ENCODE peak calls at places on chromosomes 4 and X, in eight cellular contexts. One of them, this sample, is unnamed. For H3K36me3 and H3K27me3, the result is how much of the 10 kb centered on the place peaks cover.

GRCh38 chrX:66053414-66053813 is 13.5 kb upstream of the VSIG4 start:
- DNase-seq in H1: no peak
- DNase-seq in sigmoid colon: no peak
- DNase-seq in IMR-90: no peak
- DNase-seq in psoas muscle: no peak
- DNase-seq in adrenal gland: no peak
- DNase-seq in tibial artery: no peak
- DNase-seq in CD8-positive, alpha-beta memory T cell: no peak
- DNase-seq in this sample: no peak

GRCh38 chr4:131339137-131339536 is 1810.0 kb upstream of the PCDH10 start:
- DNase-seq in IMR-90: no peak
- DNase-seq in adrenal gland: no peak
- DNase-seq in tibial artery: no peak
- DNase-seq in sigmoid colon: no peak
- DNase-seq in CD8-positive, alpha-beta memory T cell: no peak
- DNase-seq in psoas muscle: no peak
- DNase-seq in H1: no peak
- DNase-seq in this sample: no peak

GRCh38 chr4:184473515-184474260 is 662 bp downstream of the IRF2 start:
- DNase-seq in CD8-positive, alpha-beta memory T cell: peak
- DNase-seq in H1: peak
- DNase-seq in adrenal gland: peak
- DNase-seq in sigmoid colon: no peak
- DNase-seq in psoas muscle: peak
- DNase-seq in IMR-90: peak
- DNase-seq in tibial artery: no peak
- DNase-seq in this sample: no peak

GRCh38 chr4:101784957-101785356 is 5.6 kb upstream of the BANK1 start:
- DNase-seq in tibial artery: no peak
- DNase-seq in H1: no peak
- DNase-seq in adrenal gland: no peak
- DNase-seq in psoas muscle: no peak
- DNase-seq in IMR-90: no peak
- DNase-seq in CD8-positive, alpha-beta memory T cell: no peak
- DNase-seq in sigmoid colon: no peak
- DNase-seq in this sample: no peak

GRCh38 chrX:13373027-13373806 is 53.4 kb upstream of the ATXN3L start:
- DNase-seq in psoas muscle: no peak
- DNase-seq in H1: no peak
- DNase-seq in sigmoid colon: no peak
- DNase-seq in IMR-90: peak
- DNase-seq in tibial artery: no peak
- DNase-seq in CD8-positive, alpha-beta memory T cell: no peak
- DNase-seq in adrenal gland: no peak
- DNase-seq in this sample: no peak

GRCh38 chr4:147407261-147408045 is 73.4 kb upstream of the EDNRA start:
- DNase-seq in IMR-90: no peak
- DNase-seq in psoas muscle: no peak
- DNase-seq in adrenal gland: no peak
- DNase-seq in sigmoid colon: no peak
- DNase-seq in tibial artery: no peak
- DNase-seq in CD8-positive, alpha-beta memory T cell: no peak
- DNase-seq in H1: peak
- DNase-seq in this sample: no peak

GRCh38 chrX:18769812-18770573 is 62.5 kb downstream of the PPEF1 start:
- DNase-seq in H1: no peak
- DNase-seq in CD8-positive, alpha-beta memory T cell: no peak
- DNase-seq in tibial artery: no peak
- DNase-seq in psoas muscle: no peak
- DNase-seq in IMR-90: no peak
- DNase-seq in adrenal gland: no peak
- DNase-seq in sigmoid colon: no peak
- DNase-seq in this sample: no peak

GRCh38 chrX:1598876-1599790 is 7.7 kb downstream of the AKAP17A start:
- DNase-seq in IMR-90: no peak
- DNase-seq in psoas muscle: no peak
- DNase-seq in adrenal gland: peak
- DNase-seq in sigmoid colon: no peak
- DNase-seq in tibial artery: no peak
- DNase-seq in CD8-positive, alpha-beta memory T cell: no peak
- DNase-seq in H1: peak
- DNase-seq in this sample: peak

GRCh38 chr4:169397762-169398161 is 127.0 kb upstream of the SH3RF1 start:
- DNase-seq in psoas muscle: no peak
- DNase-seq in CD8-positive, alpha-beta memory T cell: no peak
- DNase-seq in H1: no peak
- DNase-seq in IMR-90: peak
- DNase-seq in sigmoid colon: no peak
- DNase-seq in tibial artery: no peak
- DNase-seq in adrenal gland: no peak
- DNase-seq in this sample: no peak

GRCh38 chr4:761739-762138 is 56.1 kb downstream of the PCGF3 start:
- DNase-seq in IMR-90: no peak
- DNase-seq in tibial artery: no peak
- DNase-seq in psoas muscle: peak
- DNase-seq in adrenal gland: no peak
- DNase-seq in H1: no peak
- DNase-seq in sigmoid colon: no peak
- DNase-seq in CD8-positive, alpha-beta memory T cell: no peak
- DNase-seq in this sample: no peak

GRCh38 chr4:147793569-147793968 is 61.7 kb downstream of the ARHGAP10 start:
- DNase-seq in sigmoid colon: no peak
- DNase-seq in CD8-positive, alpha-beta memory T cell: no peak
- DNase-seq in adrenal gland: no peak
- DNase-seq in psoas muscle: no peak
- DNase-seq in tibial artery: no peak
- DNase-seq in IMR-90: peak
- DNase-seq in H1: no peak
- DNase-seq in this sample: no peak

DNA sequence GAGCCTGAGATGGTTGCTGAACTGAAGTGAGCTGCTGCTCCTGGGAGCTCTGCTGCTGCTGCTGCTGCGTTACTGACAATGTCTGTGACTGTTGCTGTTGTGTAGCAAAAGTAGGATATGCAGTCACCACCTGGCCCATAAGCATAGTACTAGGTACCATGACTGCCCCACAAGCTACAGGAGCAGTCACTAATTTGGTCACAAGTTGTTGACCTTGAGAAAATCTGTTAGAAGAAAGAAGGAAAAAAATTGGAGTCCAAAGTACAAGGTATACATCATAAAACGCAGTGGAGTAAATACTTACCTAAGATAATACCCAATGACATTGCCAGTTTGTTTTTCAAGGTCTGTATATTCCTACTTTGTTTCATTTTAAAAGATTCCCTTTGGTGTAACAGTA is 42.6 kb downstream of the TMEM165 start:
- DNase-seq in adrenal gland: no peak
- DNase-seq in IMR-90: no peak
- DNase-seq in CD8-positive, alpha-beta memory T cell: no peak
- DNase-seq in tibial artery: no peak
- DNase-seq in sigmoid colon: no peak
- DNase-seq in psoas muscle: no peak
- DNase-seq in H1: no peak
- DNase-seq in this sample: no peak
- H3K36me3 ChIP-seq in adrenal gland: half or more
- H3K36me3 ChIP-seq in IMR-90: under half
- H3K36me3 ChIP-seq in CD8-positive, alpha-beta memory T cell: under half
- H3K36me3 ChIP-seq in tibial artery: half or more
- H3K36me3 ChIP-seq in sigmoid colon: under half
- H3K36me3 ChIP-seq in psoas muscle: under half
- H3K36me3 ChIP-seq in H1: under half
- H3K36me3 ChIP-seq in this sample: half or more

GRCh38 chrX:104254442-104255115 is at the start of gene ESX1:
- DNase-seq in sigmoid colon: no peak
- DNase-seq in tibial artery: no peak
- DNase-seq in H1: peak
- DNase-seq in CD8-positive, alpha-beta memory T cell: no peak
- DNase-seq in psoas muscle: no peak
- DNase-seq in IMR-90: no peak
- DNase-seq in adrenal gland: no peak
- DNase-seq in this sample: no peak
- H3K27me3 ChIP-seq in sigmoid colon: under half
- H3K27me3 ChIP-seq in tibial artery: under half
- H3K27me3 ChIP-seq in H1: half or more
- H3K27me3 ChIP-seq in CD8-positive, alpha-beta memory T cell: under half
- H3K27me3 ChIP-seq in psoas muscle: under half
- H3K27me3 ChIP-seq in IMR-90: under half
- H3K27me3 ChIP-seq in adrenal gland: half or more
- H3K27me3 ChIP-seq in this sample: under half

GRCh38 chr4:53646792-53647191 is 55.5 kb upstream of the LNX1 start:
- DNase-seq in H1: no peak
- DNase-seq in adrenal gland: peak
- DNase-seq in IMR-90: no peak
- DNase-seq in psoas muscle: no peak
- DNase-seq in sigmoid colon: no peak
- DNase-seq in CD8-positive, alpha-beta memory T cell: no peak
- DNase-seq in tibial artery: no peak
- DNase-seq in this sample: peak

GRCh38 chr4:53645108-53645507 is 53.8 kb upstream of the LNX1 start:
- DNase-seq in CD8-positive, alpha-beta memory T cell: no peak
- DNase-seq in H1: no peak
- DNase-seq in IMR-90: no peak
- DNase-seq in psoas muscle: no peak
- DNase-seq in adrenal gland: no peak
- DNase-seq in tibial artery: no peak
- DNase-seq in sigmoid colon: no peak
- DNase-seq in this sample: no peak

GRCh38 chr4:53647547-53647946 is 56.3 kb upstream of the LNX1 start:
- DNase-seq in sigmoid colon: no peak
- DNase-seq in CD8-positive, alpha-beta memory T cell: no peak
- DNase-seq in psoas muscle: no peak
- DNase-seq in H1: no peak
- DNase-seq in tibial artery: no peak
- DNase-seq in adrenal gland: no peak
- DNase-seq in IMR-90: no peak
- DNase-seq in this sample: no peak

GRCh38 chr4:53640576-53641459 is 49.5 kb upstream of the LNX1 start:
- DNase-seq in sigmoid colon: no peak
- DNase-seq in H1: no peak
- DNase-seq in IMR-90: no peak
- DNase-seq in CD8-positive, alpha-beta memory T cell: no peak
- DNase-seq in adrenal gland: no peak
- DNase-seq in tibial artery: no peak
- DNase-seq in psoas muscle: no peak
- DNase-seq in this sample: no peak

GRCh38 chr4:53644607-53645006 is 53.3 kb upstream of the LNX1 start:
- DNase-seq in tibial artery: no peak
- DNase-seq in adrenal gland: no peak
- DNase-seq in psoas muscle: no peak
- DNase-seq in sigmoid colon: no peak
- DNase-seq in CD8-positive, alpha-beta memory T cell: no peak
- DNase-seq in H1: no peak
- DNase-seq in IMR-90: no peak
- DNase-seq in this sample: no peak
- H3K27ac ChIP-seq in tibial artery: no peak
- H3K27ac ChIP-seq in adrenal gland: no peak
- H3K27ac ChIP-seq in psoas muscle: no peak
- H3K27ac ChIP-seq in sigmoid colon: no peak
- H3K27ac ChIP-seq in CD8-positive, alpha-beta memory T cell: no peak
- H3K27ac ChIP-seq in H1: no peak
- H3K27ac ChIP-seq in IMR-90: no peak
- H3K27ac ChIP-seq in this sample: no peak

DNA sequence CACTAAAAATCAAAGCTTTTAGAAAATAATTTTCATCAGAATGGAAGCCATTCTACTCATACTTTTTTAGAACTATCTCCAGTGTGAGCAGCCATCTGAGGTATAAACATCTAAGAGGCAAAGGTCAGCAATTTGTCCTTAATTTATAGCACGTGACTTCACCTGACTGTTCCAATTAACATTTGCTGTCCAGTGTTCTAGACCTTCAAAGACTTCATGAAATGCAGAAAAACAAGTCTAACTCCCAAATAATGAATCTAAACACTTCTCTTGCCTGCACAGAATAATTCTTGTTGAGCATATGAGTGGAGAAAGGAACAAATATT is 12.0 kb downstream of the RFC1 start:
- DNase-seq in sigmoid colon: no peak
- DNase-seq in IMR-90: no peak
- DNase-seq in tibial artery: no peak
- DNase-seq in CD8-positive, alpha-beta memory T cell: no peak
- DNase-seq in psoas muscle: no peak
- DNase-seq in H1: no peak
- DNase-seq in adrenal gland: no peak
- DNase-seq in this sample: no peak
- H3K36me3 ChIP-seq in sigmoid colon: under half
- H3K36me3 ChIP-seq in IMR-90: under half
- H3K36me3 ChIP-seq in tibial artery: under half
- H3K36me3 ChIP-seq in CD8-positive, alpha-beta memory T cell: under half
- H3K36me3 ChIP-seq in psoas muscle: under half
- H3K36me3 ChIP-seq in H1: under half
- H3K36me3 ChIP-seq in adrenal gland: under half
- H3K36me3 ChIP-seq in this sample: under half

DNA sequence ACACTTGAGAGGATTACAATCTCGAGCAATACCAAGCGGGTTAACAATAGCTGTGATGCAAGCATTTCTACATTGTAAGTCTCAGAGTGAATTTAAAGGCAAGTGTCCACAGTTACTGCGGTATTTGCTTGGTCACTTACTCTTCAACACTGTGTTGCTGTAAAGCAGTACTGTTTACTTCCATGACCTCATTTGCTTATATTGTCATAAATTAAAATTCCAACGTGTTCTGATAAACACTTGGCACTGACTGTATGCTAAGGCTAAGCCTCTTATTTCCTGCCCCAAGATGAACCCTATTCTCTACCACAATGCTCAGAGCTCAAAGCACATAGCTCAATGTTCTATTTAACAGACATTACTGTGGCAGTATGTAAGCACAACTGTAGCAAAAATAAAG is 11.2 kb downstream of the EXOC1L start:
- DNase-seq in sigmoid colon: no peak
- DNase-seq in CD8-positive, alpha-beta memory T cell: no peak
- DNase-seq in psoas muscle: no peak
- DNase-seq in adrenal gland: no peak
- DNase-seq in IMR-90: no peak
- DNase-seq in H1: no peak
- DNase-seq in tibial artery: no peak
- DNase-seq in this sample: peak
- H3K27me3 ChIP-seq in sigmoid colon: under half
- H3K27me3 ChIP-seq in CD8-positive, alpha-beta memory T cell: under half
- H3K27me3 ChIP-seq in psoas muscle: under half
- H3K27me3 ChIP-seq in adrenal gland: under half
- H3K27me3 ChIP-seq in IMR-90: under half
- H3K27me3 ChIP-seq in H1: under half
- H3K27me3 ChIP-seq in tibial artery: under half
- H3K27me3 ChIP-seq in this sample: under half